ENCODE peak calls at places on chromosomes 13 and 19, in nine cellular contexts. Y, H, Z, R, I, Q, T, J and D are unnamed samples.

GRCh38 chr13:40148103-40148502 is 492.6 kb downstream of the COG6 start:
- DNase-seq in J (no peak), Z (no peak), T (no peak), R (no peak), I (no peak), H (no peak), Y (no peak), Q (no peak), D (no peak)

GRCh38 chr13:21872795-21873194 is 201.9 kb downstream of the FGF9 start:
- DNase-seq in H (no peak), R (no peak), Z (no peak), Q (no peak), I (no peak), T (no peak), Y (no peak), J (no peak), D (no peak)

GRCh38 chr13:102141625-102142472 is 260.0 kb downstream of the FGF14 start:
- DNase-seq in H (no peak), J (no peak), T (no peak), Q (peak; percentile 4), R (no peak), Z (no peak), Y (no peak), I (no peak), D (no peak)

GRCh38 chr19:49387936-49388372 is at the start of gene KASH5:
- DNase-seq in Q (no peak), H (peak; percentile 82), Z (peak; percentile 44), R (peak; percentile 77), T (no peak), I (peak; percentile 71), Y (no peak), J (peak; percentile 78), D (peak; percentile 87)

GRCh38 chr13:36839281-36839680 is 20.3 kb downstream of the RFXAP start:
- DNase-seq in Q (no peak), H (no peak), I (no peak), Z (no peak), T (no peak), Y (no peak), R (no peak), J (no peak), D (no peak)

GRCh38 chr19:15591796-15592195 is 23.2 kb upstream of the CYP4F8 start:
- DNase-seq in R (no peak), J (no peak), Q (no peak), T (no peak), Y (no peak), Z (no peak), H (no peak), I (no peak), D (no peak)

GRCh38 chr19:1767464-1767933 is 14.2 kb downstream of the ONECUT3 start:
- DNase-seq in T (no peak), Y (no peak), J (peak; percentile 46), I (peak; percentile 90), R (no peak), H (no peak), Q (no peak), Z (no peak), D (peak; percentile 96)

GRCh38 chr19:903266-903797 is 9.7 kb downstream of the R3HDM4 start:
- DNase-seq in Z (no peak), J (no peak), T (no peak), H (no peak), R (no peak), Y (no peak), I (no peak), Q (no peak), D (peak; percentile 62)

GRCh38 chr19:15279326-15279904 is 47.2 kb upstream of the EPHX3 start:
- DNase-seq in Q (no peak), Z (no peak), H (no peak), J (no peak), R (no peak), I (no peak), T (no peak), Y (no peak), D (no peak)

GRCh38 chr13:33349996-33350826 is 64.7 kb upstream of the STARD13 start:
- DNase-seq in Y (no peak), R (peak; percentile 88), T (no peak), I (peak; percentile 19), Z (peak; percentile 7), J (peak; percentile 60), H (peak; percentile 61), Q (no peak), D (peak; percentile 79)

GRCh38 chr13:77300176-77301141 is 26.4 kb downstream of the MYCBP2 start:
- DNase-seq in Z (no peak), J (no peak), R (no peak), Y (no peak), I (no peak), Q (no peak), T (no peak), H (no peak), D (no peak)

GRCh38 chr13:99289674-99290337 is 17.4 kb downstream of the GPR183 start:
- DNase-seq in Y (no peak), R (no peak), Z (no peak), I (no peak), H (no peak), J (no peak), Q (no peak), T (no peak), D (no peak)

GRCh38 chr19:51417107-51417806 is at the start of gene SIGLEC10:
- DNase-seq in T (no peak), I (peak; percentile 80), H (no peak), Q (no peak), J (peak; percentile 47), Z (no peak), Y (no peak), R (no peak), D (no peak)

GRCh38 chr19:55209430-55210119 is at the start of gene PTPRH:
- DNase-seq in Z (no peak), R (no peak), I (no peak), Q (no peak), Y (no peak), T (no peak), J (peak; percentile 83), H (no peak), D (no peak)

GRCh38 chr13:43363156-43363918 is 340.0 kb downstream of the DNAJC15 start:
- DNase-seq in I (no peak), R (no peak), J (no peak), Z (no peak), T (no peak), H (no peak), Y (no peak), Q (no peak), D (no peak)

GRCh38 chr13:41746259-41746658 is 214.7 kb downstream of the VWA8 start:
- DNase-seq in R (no peak), Y (peak; percentile 39), Q (no peak), Z (no peak), T (no peak), J (no peak), I (no peak), H (no peak), D (no peak)

GRCh38 chr13:75482070-75482819 is at the start of gene TBC1D4:
- DNase-seq in T (peak; percentile 89), Y (peak; percentile 76), J (peak; percentile 87), I (peak; percentile 54), R (peak; percentile 89), Z (peak; percentile 90), Q (peak; percentile 87), H (peak; percentile 71), D (peak; percentile 89)

GRCh38 chr13:75479102-75479501 is 2.9 kb downstream of the TBC1D4 start:
- DNase-seq in J (no peak), I (no peak), Z (no peak), Q (no peak), Y (no peak), R (no peak), H (no peak), T (no peak), D (no peak)

GRCh38 chr13:75482820-75483079 is 781 bp upstream of the TBC1D4 start:
- DNase-seq in J (no peak), I (no peak), T (no peak), Y (no peak), R (no peak), Q (no peak), Z (no peak), H (no peak), D (no peak)

GRCh38 chr13:75480691-75481175 is 1.2 kb downstream of the TBC1D4 start:
- DNase-seq in H (peak; percentile 69), Y (peak; percentile 63), R (peak; percentile 67), Z (peak; percentile 88), T (peak; percentile 84), I (peak; percentile 12), Q (peak; percentile 53), J (peak; percentile 77), D (peak; percentile 73)

DNA sequence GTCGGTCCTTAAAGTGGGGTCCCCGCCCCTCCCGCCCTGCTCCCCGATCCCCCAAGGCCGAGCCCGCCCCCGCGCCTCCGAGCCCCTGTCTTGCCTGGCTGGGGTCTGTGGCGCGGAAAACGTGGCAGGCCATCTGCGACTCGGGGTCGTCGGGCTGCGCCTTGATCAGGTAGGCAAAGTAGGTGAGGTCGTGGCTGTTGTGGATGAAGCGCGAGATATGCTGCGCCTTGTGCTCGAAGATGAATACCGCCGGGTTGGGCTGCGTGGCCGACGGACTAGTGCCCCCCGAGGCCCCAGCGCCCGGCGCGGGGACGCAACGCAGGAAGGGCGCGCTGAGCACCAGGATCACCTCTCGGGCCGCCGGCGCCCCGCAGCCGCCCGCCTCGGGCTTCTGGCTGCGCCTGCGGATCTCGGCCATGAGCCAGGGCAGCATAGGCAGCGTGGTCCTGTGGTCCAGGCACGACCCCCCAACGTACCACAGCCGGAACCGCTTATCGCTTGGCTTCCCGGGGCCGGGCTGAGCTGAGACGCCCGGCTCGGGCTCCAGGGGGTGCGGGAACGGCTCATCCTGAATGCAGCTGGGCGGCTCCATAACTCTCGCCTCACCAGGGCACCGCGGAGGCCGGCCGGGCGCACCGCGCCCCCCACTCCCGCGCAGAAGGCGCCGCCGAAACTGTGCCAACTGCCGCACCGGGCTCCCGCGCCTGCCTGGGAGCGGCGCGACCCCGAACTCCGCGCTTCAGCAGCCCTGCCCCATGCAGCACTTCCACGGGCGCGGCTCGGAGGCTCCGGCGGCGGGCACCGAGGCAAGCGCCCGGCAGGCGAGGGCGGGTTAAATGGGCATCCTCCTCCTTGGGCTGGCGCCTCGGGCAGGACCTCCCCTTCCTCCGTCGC is 546 bp downstream of the TBC1D4 start:
- DNase-seq in H (no peak), Y (no peak), J (peak; percentile 24), R (peak; percentile 69), Q (no peak), T (no peak), I (peak; percentile 17), Z (peak; percentile 21), D (peak; percentile 78)
- TF ChIP-seq POLR2AphosphoS5 in H (no peak), Y (no peak), J (no peak), R (no peak), Q (peak; percentile 6), T (no peak), I (no peak), Z (no peak), D (no peak)

GRCh38 chr13:72462726-72463125 is 264.7 kb downstream of the MZT1 start:
- DNase-seq in J (no peak), H (no peak), T (no peak), Z (no peak), R (no peak), Q (no peak), Y (no peak), I (no peak), D (no peak)
- TF ChIP-seq POLR2AphosphoS5 in J (no peak), H (no peak), T (no peak), Z (no peak), R (no peak), Q (no peak), Y (no peak), I (no peak), D (no peak)

GRCh38 chr19:19635313-19635702 is 7.3 kb upstream of the LPAR2 start:
- DNase-seq in Z (no peak), R (no peak), T (no peak), J (no peak), I (no peak), Q (no peak), Y (no peak), H (no peak), D (no peak)
- TF ChIP-seq POLR2AphosphoS5 in Z (no peak), R (no peak), T (no peak), J (no peak), I (no peak), Q (no peak), Y (no peak), H (no peak), D (no peak)

GRCh38 chr13:32264407-32264806 is 50.8 kb downstream of the ZAR1L start:
- DNase-seq in Z (no peak), T (no peak), J (peak; percentile 27), H (no peak), Q (no peak), R (peak; percentile 85), I (no peak), Y (no peak), D (no peak)
- TF ChIP-seq POLR2AphosphoS5 in Z (peak; percentile 47), T (no peak), J (no peak), H (no peak), Q (no peak), R (peak; percentile 8), I (no peak), Y (no peak), D (no peak)